ENCODE peak calls at places on chromosomes 4 and X, in seven cellular contexts. S is ascending aorta, E is esophagus muscularis mucosa, C is brain microvascular endothelial cell, Z is stomach, G is MM.1S, Y is pancreas. N is an unnamed sample.

GRCh38 chrX:149230689-149231088 is 274.4 kb downstream of the IDS start:
- DNase-seq in C (no peak), S (no peak), Y (no peak), Z (no peak), G (no peak), E (no peak), N (no peak)

GRCh38 chrX:11438380-11438723 is 145.1 kb downstream of the AMELX start:
- DNase-seq in E (no peak), S (no peak), Y (no peak), Z (no peak), C (no peak), G (no peak), N (no peak)

GRCh38 chrX:29659911-29660310 is 555.5 kb upstream of the MAGEB2 start:
- DNase-seq in Y (no peak), E (no peak), Z (no peak), S (no peak), G (no peak), C (no peak), N (no peak)

GRCh38 chrX:103585421-103586313 is at the start of gene TCEAL4:
- DNase-seq in E (no peak), S (no peak), Z (peak; percentile 63), Y (peak; percentile 30), G (peak; percentile 37), C (peak; percentile 20), N (peak; percentile 66)

GRCh38 chr4:122668241-122668640 is 47.4 kb upstream of the IL21 start:
- DNase-seq in Z (no peak), E (no peak), Y (no peak), C (no peak), S (no peak), G (no peak), N (no peak)

GRCh38 chrX:129875669-129876068 is 30.3 kb upstream of the UTP14A start:
- DNase-seq in C (peak; percentile 74), Z (no peak), Y (no peak), G (no peak), S (no peak), E (no peak), N (no peak)

GRCh38 chrX:148995661-148996060 is 495.2 kb downstream of the AFF2 start:
- DNase-seq in G (no peak), E (no peak), C (no peak), Z (no peak), Y (no peak), S (no peak), N (no peak)

GRCh38 chr4:76590847-76591281 is 155.8 kb downstream of the SHROOM3 start:
- DNase-seq in Z (no peak), S (no peak), E (no peak), G (no peak), C (peak; percentile 61), Y (no peak), N (no peak)

GRCh38 chr4:26342328-26343040 is 21.7 kb downstream of the RBPJ start:
- DNase-seq in Z (no peak), Y (no peak), S (no peak), G (no peak), E (no peak), C (peak; percentile 76), N (no peak)

GRCh38 chr4:6851962-6852361 is 57.7 kb upstream of the TBC1D14 start:
- DNase-seq in G (no peak), E (no peak), Y (no peak), S (no peak), Z (no peak), C (no peak), N (no peak)

GRCh38 chrX:110966839-110967238 is 129.2 kb upstream of the PAK3 start:
- DNase-seq in Z (no peak), Y (no peak), G (no peak), S (no peak), E (no peak), C (no peak), N (no peak)

GRCh38 chr4:186134254-186134653 is 29.8 kb downstream of the FAM149A start:
- DNase-seq in G (peak; percentile 61), Y (no peak), Z (no peak), E (peak; percentile 47), C (no peak), S (no peak), N (no peak)

GRCh38 chr4:8182858-8183725 is 16.0 kb upstream of the SH3TC1 start:
- DNase-seq in Y (peak; percentile 27), Z (peak; percentile 89), C (peak; percentile 73), E (peak; percentile 93), S (no peak), G (no peak), N (peak; percentile 35)

GRCh38 chrX:82756272-82756671 is 751.8 kb upstream of the POU3F4 start:
- DNase-seq in S (no peak), E (no peak), Z (no peak), Y (no peak), G (no peak), C (no peak), N (no peak)

GRCh38 chr4:78691333-78691732 is 84.8 kb upstream of the BMP2K start:
- DNase-seq in G (no peak), Y (no peak), C (peak; percentile 30), Z (no peak), S (no peak), E (no peak), N (no peak)

GRCh38 chr4:98891533-98892337 is 37.2 kb downstream of the EIF4E start:
- DNase-seq in Z (no peak), G (no peak), E (no peak), Y (no peak), C (no peak), S (no peak), N (no peak)
- H3K27ac ChIP-seq in Z (no peak overlapping the region), G (no peak overlapping the region), E (no peak overlapping the region), Y (no peak overlapping the region), C (no peak overlapping the region), S (peak overlapping the region; percentile 38), N (no peak overlapping the region)

GRCh38 chr4:174524242-174524641 is 2.0 kb upstream of the HPGD start:
- DNase-seq in G (no peak), Y (no peak), C (no peak), E (no peak), S (no peak), Z (peak; percentile 58), N (no peak)

GRCh38 chr4:174521800-174522182 is 497 bp downstream of the HPGD start:
- DNase-seq in Y (no peak), Z (peak; percentile 54), C (no peak), E (no peak), S (no peak), G (peak; percentile 57), N (no peak)

GRCh38 chr4:174520655-174521054 is 1.6 kb downstream of the HPGD start:
- DNase-seq in Y (no peak), G (no peak), C (no peak), S (no peak), E (no peak), Z (no peak), N (no peak)

GRCh38 chr4:174522183-174523002 is at the start of gene HPGD:
- DNase-seq in G (peak; percentile 76), S (peak; percentile 13), Z (peak; percentile 75), C (no peak), E (peak; percentile 93), Y (peak; percentile 9), N (no peak)

GRCh38 chr4:174523003-174523693 is 860 bp upstream of the HPGD start:
- DNase-seq in Z (no peak), C (no peak), G (no peak), Y (no peak), E (no peak), S (no peak), N (no peak)
- H3K4me3 ChIP-seq in Z (peak overlapping the region; percentile 61), C (peak overlapping the region; percentile 64), G (peak overlapping the region; percentile 76), Y (peak overlapping the region; percentile 32), E (peak overlapping the region; percentile 65), S (peak overlapping the region; percentile 45), N (peak overlapping the region; percentile 62)

DNA sequence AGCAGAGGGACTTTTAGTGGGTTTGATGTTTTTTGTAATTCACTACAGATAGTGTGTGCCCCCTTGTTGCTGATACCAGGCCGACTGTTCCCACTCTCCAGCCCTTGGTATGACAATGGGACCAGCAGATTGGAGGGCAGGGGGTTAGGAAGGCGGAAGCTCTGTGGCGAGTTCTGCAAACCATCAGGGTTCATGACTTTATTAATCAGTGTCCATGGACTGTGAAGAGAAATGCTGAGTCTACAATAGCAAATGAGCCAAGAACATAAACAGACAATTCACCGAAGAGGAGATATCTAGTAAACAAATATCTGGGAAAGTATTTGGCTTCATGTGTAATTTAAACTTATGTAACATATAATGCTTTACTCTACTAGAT is 169.2 kb downstream of the PTTG2 start:
- DNase-seq in C (no peak), Y (no peak), E (no peak), Z (no peak), G (no peak), S (no peak), N (no peak)
- H3K27ac ChIP-seq in C (no peak overlapping the region), Y (no peak overlapping the region), E (no peak overlapping the region), Z (peak overlapping the region; percentile 35), G (peak overlapping the region; percentile 93), S (no peak overlapping the region), N (no peak overlapping the region)

DNA sequence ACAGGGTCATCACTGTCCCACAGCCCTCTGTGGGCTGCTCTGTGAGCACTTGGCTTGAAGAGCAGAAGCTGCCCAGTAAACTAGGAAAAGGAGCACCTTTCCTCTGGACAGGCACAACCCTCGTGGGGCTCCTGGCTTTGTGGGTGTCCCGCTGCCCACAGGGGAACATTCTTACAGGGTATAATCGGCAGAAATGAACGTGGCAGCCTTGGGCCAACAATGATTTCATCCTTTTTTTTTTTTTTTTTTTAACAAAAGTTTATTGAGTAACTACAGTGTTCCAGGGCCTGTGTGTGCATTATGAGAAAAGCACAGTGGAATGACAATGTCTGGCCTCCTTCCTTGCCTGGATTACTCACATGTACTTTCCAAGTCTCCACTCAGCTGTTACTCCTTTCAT is 197.2 kb downstream of the PDGFC start:
- DNase-seq in E (no peak), G (no peak), C (peak; percentile 90), Y (no peak), S (no peak), Z (no peak), N (no peak)
- H3K4me3 ChIP-seq in E (no peak overlapping the region), G (no peak overlapping the region), C (peak overlapping the region; percentile 22), Y (no peak overlapping the region), S (no peak overlapping the region), Z (no peak overlapping the region), N (no peak overlapping the region)

DNA sequence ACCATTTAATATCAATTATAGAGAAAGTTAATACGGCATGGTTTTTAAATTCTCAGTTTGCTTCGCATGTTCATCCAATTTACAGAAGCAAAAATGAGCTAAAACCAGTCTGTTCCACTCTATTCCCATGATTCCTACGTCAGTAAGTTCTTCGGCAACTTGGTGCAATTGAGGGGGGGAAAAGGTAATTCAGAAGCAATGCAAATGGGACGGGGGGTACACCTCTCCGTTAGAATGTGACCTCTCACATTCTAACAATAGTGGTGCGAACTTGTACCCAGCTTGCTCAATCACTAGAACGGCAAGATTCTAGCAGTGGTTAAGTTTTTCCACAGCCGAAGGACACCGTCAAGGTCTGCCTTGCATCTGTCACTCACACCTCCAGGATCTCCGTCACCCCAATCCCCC is 711 bp downstream of the PLA2G12A start:
- DNase-seq in G (no peak), S (no peak), C (no peak), E (no peak), Y (peak; percentile 29), Z (no peak), N (no peak)
- H3K27ac ChIP-seq in G (peak overlapping the region; percentile 57), S (peak overlapping the region; percentile 71), C (no peak overlapping the region), E (peak overlapping the region; percentile 80), Y (peak overlapping the region; percentile 97), Z (peak overlapping the region; percentile 90), N (peak overlapping the region; percentile 92)

GRCh38 chr4:140427919-140428471 is 547 bp upstream of the CLGN start:
- DNase-seq in C (no peak), G (no peak), Z (no peak), E (no peak), S (no peak), Y (no peak), N (no peak)
- H3K4me3 ChIP-seq in C (peak overlapping the region; percentile 80), G (peak overlapping the region; percentile 85), Z (peak overlapping the region; percentile 93), E (peak overlapping the region; percentile 77), S (peak overlapping the region; percentile 58), Y (peak overlapping the region; percentile 59), N (peak overlapping the region; percentile 56)

GRCh38 chr4:81421346-81422218 is 50.1 kb downstream of the RASGEF1B start:
- DNase-seq in G (no peak), E (no peak), S (no peak), Y (peak; percentile 18), C (peak; percentile 17), Z (peak; percentile 48), N (no peak)
- H3K27ac ChIP-seq in G (no peak overlapping the region), E (no peak overlapping the region), S (no peak overlapping the region), Y (no peak overlapping the region), C (no peak overlapping the region), Z (peak overlapping the region; percentile 75), N (peak overlapping the region; percentile 62)